ENCODE peak calls at places on chromosomes 1 and 21, in four cellular contexts. One of them, this sample, is unnamed.

GRCh38 chr21:40760811-40761210 is 86.1 kb downstream of the DSCAM start:
- DNase-seq in psoas muscle: no peak
- DNase-seq in cardiac muscle cell: no peak
- DNase-seq in GM23338: no peak
- DNase-seq in this sample: no peak

GRCh38 chr1:24203404-24203803 is 16.3 kb upstream of the IFNLR1 start:
- DNase-seq in psoas muscle: no peak
- DNase-seq in cardiac muscle cell: no peak
- DNase-seq in GM23338: no peak
- DNase-seq in this sample: no peak

GRCh38 chr1:63155437-63155836 is 166.9 kb upstream of the FOXD3 start:
- DNase-seq in psoas muscle: no peak
- DNase-seq in cardiac muscle cell: no peak
- DNase-seq in GM23338: no peak
- DNase-seq in this sample: no peak

GRCh38 chr1:21308847-21309652 is 18.8 kb upstream of the ECE1 start:
- DNase-seq in psoas muscle: no peak
- DNase-seq in cardiac muscle cell: no peak
- DNase-seq in GM23338: no peak
- DNase-seq in this sample: peak; percentile 28

GRCh38 chr1:204212715-204213114 is 1.1 kb downstream of the GOLT1A start:
- DNase-seq in psoas muscle: no peak
- DNase-seq in cardiac muscle cell: no peak
- DNase-seq in GM23338: no peak
- DNase-seq in this sample: no peak

GRCh38 chr1:93907718-93908117 is 1.5 kb downstream of the GCLM start:
- DNase-seq in psoas muscle: no peak
- DNase-seq in cardiac muscle cell: no peak
- DNase-seq in GM23338: no peak
- DNase-seq in this sample: no peak

GRCh38 chr1:41613646-41614592 is 129.4 kb upstream of the EDN2 start:
- DNase-seq in psoas muscle: no peak
- DNase-seq in cardiac muscle cell: no peak
- DNase-seq in GM23338: no peak
- DNase-seq in this sample: peak; percentile 26

GRCh38 chr1:98210064-98210463 is 289.2 kb upstream of the DPYD start:
- DNase-seq in psoas muscle: no peak
- DNase-seq in cardiac muscle cell: peak; percentile 10
- DNase-seq in GM23338: peak; percentile 35
- DNase-seq in this sample: no peak

GRCh38 chr1:54153548-54154439 is 994 bp upstream of the CDCP2 start:
- DNase-seq in psoas muscle: peak; percentile 88
- DNase-seq in cardiac muscle cell: no peak
- DNase-seq in GM23338: peak; percentile 64
- DNase-seq in this sample: peak; percentile 59

GRCh38 chr1:12056331-12056841 is 6.7 kb upstream of the TNFRSF8 start:
- DNase-seq in psoas muscle: no peak
- DNase-seq in cardiac muscle cell: no peak
- DNase-seq in GM23338: no peak
- DNase-seq in this sample: no peak

GRCh38 chr21:42439284-42440186 is 35.8 kb downstream of the UBASH3A start:
- DNase-seq in psoas muscle: no peak
- DNase-seq in cardiac muscle cell: no peak
- DNase-seq in GM23338: no peak
- DNase-seq in this sample: no peak

GRCh38 chr1:153578936-153579335 is 13.3 kb upstream of the S100A2 start:
- DNase-seq in psoas muscle: no peak
- DNase-seq in cardiac muscle cell: no peak
- DNase-seq in GM23338: no peak
- DNase-seq in this sample: no peak

GRCh38 chr1:33971018-33971710 is 107.3 kb downstream of the HMGB4 start:
- DNase-seq in psoas muscle: no peak
- DNase-seq in cardiac muscle cell: no peak
- DNase-seq in GM23338: peak; percentile 13
- DNase-seq in this sample: no peak

GRCh38 chr1:212288614-212289013 is 3.4 kb downstream of the PPP2R5A start:
- DNase-seq in psoas muscle: no peak
- DNase-seq in cardiac muscle cell: no peak
- DNase-seq in GM23338: no peak
- DNase-seq in this sample: no peak

GRCh38 chr21:25717491-25718139 is 17.1 kb downstream of the ATP5PF start:
- DNase-seq in psoas muscle: no peak
- DNase-seq in cardiac muscle cell: peak; percentile 24
- DNase-seq in GM23338: peak; percentile 39
- DNase-seq in this sample: no peak

GRCh38 chr1:238832106-238832505 is 554.3 kb upstream of the CHRM3 start:
- DNase-seq in psoas muscle: no peak
- DNase-seq in cardiac muscle cell: no peak
- DNase-seq in GM23338: peak; percentile 61
- DNase-seq in this sample: no peak

GRCh38 chr21:44942566-44942965 is 2.7 kb downstream of the SLX9 start:
- DNase-seq in psoas muscle: no peak
- DNase-seq in cardiac muscle cell: no peak
- DNase-seq in GM23338: no peak
- DNase-seq in this sample: no peak

GRCh38 chr1:6986281-6986680 is 201.0 kb downstream of the CAMTA1 start:
- DNase-seq in psoas muscle: no peak
- DNase-seq in cardiac muscle cell: no peak
- DNase-seq in GM23338: no peak
- DNase-seq in this sample: no peak

GRCh38 chr1:228176024-228176395 is 10.4 kb downstream of the IBA57 start:
- DNase-seq in psoas muscle: no peak
- DNase-seq in cardiac muscle cell: no peak
- DNase-seq in GM23338: no peak
- DNase-seq in this sample: no peak

GRCh38 chr1:241749041-241749798 is 97.1 kb downstream of the WDR64 start:
- DNase-seq in psoas muscle: no peak
- DNase-seq in cardiac muscle cell: no peak
- DNase-seq in GM23338: no peak
- DNase-seq in this sample: no peak

GRCh38 chr1:69128204-69128603 is 439.5 kb upstream of the LRRC7 start:
- DNase-seq in psoas muscle: no peak
- DNase-seq in cardiac muscle cell: peak; percentile 58
- DNase-seq in GM23338: no peak
- DNase-seq in this sample: no peak

GRCh38 chr1:172745014-172745413 is 86.1 kb downstream of the FASLG start:
- DNase-seq in psoas muscle: no peak
- DNase-seq in cardiac muscle cell: peak; percentile 62
- DNase-seq in GM23338: peak; percentile 77
- DNase-seq in this sample: peak; percentile 26

GRCh38 chr1:17645512-17645911 is 106.0 kb downstream of the ARHGEF10L start:
- DNase-seq in psoas muscle: no peak
- DNase-seq in cardiac muscle cell: no peak
- DNase-seq in GM23338: no peak
- DNase-seq in this sample: no peak

GRCh38 chr1:58076258-58076657 is 470.3 kb downstream of the OMA1 start:
- DNase-seq in psoas muscle: no peak
- DNase-seq in cardiac muscle cell: no peak
- DNase-seq in GM23338: no peak
- DNase-seq in this sample: no peak

GRCh38 chr1:2602311-2602835 is 15.8 kb downstream of the PRXL2B start:
- DNase-seq in psoas muscle: no peak
- DNase-seq in cardiac muscle cell: no peak
- DNase-seq in GM23338: no peak
- DNase-seq in this sample: no peak

GRCh38 chr1:161160763-161161162 is 1.5 kb downstream of the USP21 start:
- DNase-seq in psoas muscle: peak; percentile 42
- DNase-seq in cardiac muscle cell: no peak
- DNase-seq in GM23338: no peak
- DNase-seq in this sample: no peak

GRCh38 chr1:85148524-85149250 is 52.1 kb downstream of the SYDE2 start:
- DNase-seq in psoas muscle: no peak
- DNase-seq in cardiac muscle cell: peak; percentile 20
- DNase-seq in GM23338: no peak
- DNase-seq in this sample: no peak

GRCh38 chr1:161905269-161905884 is 118.3 kb downstream of the OLFML2B start:
- DNase-seq in psoas muscle: no peak
- DNase-seq in cardiac muscle cell: peak; percentile 32
- DNase-seq in GM23338: peak; percentile 80
- DNase-seq in this sample: peak; percentile 33

GRCh38 chr1:119703666-119704450 is 7.9 kb upstream of the PHGDH start:
- DNase-seq in psoas muscle: no peak
- DNase-seq in cardiac muscle cell: no peak
- DNase-seq in GM23338: no peak
- DNase-seq in this sample: no peak

GRCh38 chr21:42495765-42496119 is 282 bp downstream of the RSPH1 start:
- DNase-seq in psoas muscle: no peak
- DNase-seq in cardiac muscle cell: no peak
- DNase-seq in GM23338: peak; percentile 49
- DNase-seq in this sample: peak; percentile 56

GRCh38 chr1:173020138-173020742 is 30.5 kb downstream of the TNFSF18 start:
- DNase-seq in psoas muscle: no peak
- DNase-seq in cardiac muscle cell: no peak
- DNase-seq in GM23338: no peak
- DNase-seq in this sample: no peak

GRCh38 chr1:14567056-14567455 is 31.4 kb upstream of the KAZN start:
- DNase-seq in psoas muscle: no peak
- DNase-seq in cardiac muscle cell: peak; percentile 8
- DNase-seq in GM23338: peak; percentile 69
- DNase-seq in this sample: peak; percentile 35

GRCh38 chr21:28067015-28067414 is 925.7 kb downstream of the LTN1 start:
- DNase-seq in psoas muscle: no peak
- DNase-seq in cardiac muscle cell: no peak
- DNase-seq in GM23338: no peak
- DNase-seq in this sample: no peak

GRCh38 chr21:28325618-28326017 is 667.1 kb downstream of the LTN1 start:
- DNase-seq in psoas muscle: no peak
- DNase-seq in cardiac muscle cell: no peak
- DNase-seq in GM23338: peak; percentile 45
- DNase-seq in this sample: no peak

GRCh38 chr1:161978011-161978790 is 45.5 kb downstream of the OLFML2B start:
- DNase-seq in psoas muscle: no peak
- DNase-seq in cardiac muscle cell: no peak
- DNase-seq in GM23338: peak; percentile 36
- DNase-seq in this sample: no peak

GRCh38 chr1:180540697-180541594 is 17.8 kb upstream of the OVAAL start:
- DNase-seq in psoas muscle: no peak
- DNase-seq in cardiac muscle cell: no peak
- DNase-seq in GM23338: no peak
- DNase-seq in this sample: no peak

GRCh38 chr1:33152685-33153432 is 29.0 kb downstream of the TRIM62 start:
- DNase-seq in psoas muscle: peak; percentile 92
- DNase-seq in cardiac muscle cell: no peak
- DNase-seq in GM23338: peak; percentile 90
- DNase-seq in this sample: peak; percentile 75

GRCh38 chr1:205633421-205633976 is 1.7 kb upstream of the ELK4 start:
- DNase-seq in psoas muscle: no peak
- DNase-seq in cardiac muscle cell: no peak
- DNase-seq in GM23338: no peak
- DNase-seq in this sample: no peak

GRCh38 chr21:32756096-32756495 is 15.5 kb downstream of the PAXBP1 start:
- DNase-seq in psoas muscle: no peak
- DNase-seq in cardiac muscle cell: no peak
- DNase-seq in GM23338: no peak
- DNase-seq in this sample: no peak

GRCh38 chr1:116772648-116773045 is 18.4 kb downstream of the CD2 start:
- DNase-seq in psoas muscle: no peak
- DNase-seq in cardiac muscle cell: no peak
- DNase-seq in GM23338: no peak
- DNase-seq in this sample: no peak
- H3K4me3 ChIP-seq in psoas muscle: no peak overlapping the region
- H3K4me3 ChIP-seq in cardiac muscle cell: no peak overlapping the region
- H3K4me3 ChIP-seq in GM23338: no peak overlapping the region
- H3K4me3 ChIP-seq in this sample: no peak overlapping the region

GRCh38 chr21:35002879-35003722 is 46.0 kb downstream of the RUNX1 start:
- DNase-seq in psoas muscle: no peak
- DNase-seq in cardiac muscle cell: no peak
- DNase-seq in GM23338: no peak
- DNase-seq in this sample: no peak
- H3K27ac ChIP-seq in psoas muscle: no peak overlapping the region
- H3K27ac ChIP-seq in cardiac muscle cell: no peak overlapping the region
- H3K27ac ChIP-seq in GM23338: no peak overlapping the region
- H3K27ac ChIP-seq in this sample: no peak overlapping the region

DNA sequence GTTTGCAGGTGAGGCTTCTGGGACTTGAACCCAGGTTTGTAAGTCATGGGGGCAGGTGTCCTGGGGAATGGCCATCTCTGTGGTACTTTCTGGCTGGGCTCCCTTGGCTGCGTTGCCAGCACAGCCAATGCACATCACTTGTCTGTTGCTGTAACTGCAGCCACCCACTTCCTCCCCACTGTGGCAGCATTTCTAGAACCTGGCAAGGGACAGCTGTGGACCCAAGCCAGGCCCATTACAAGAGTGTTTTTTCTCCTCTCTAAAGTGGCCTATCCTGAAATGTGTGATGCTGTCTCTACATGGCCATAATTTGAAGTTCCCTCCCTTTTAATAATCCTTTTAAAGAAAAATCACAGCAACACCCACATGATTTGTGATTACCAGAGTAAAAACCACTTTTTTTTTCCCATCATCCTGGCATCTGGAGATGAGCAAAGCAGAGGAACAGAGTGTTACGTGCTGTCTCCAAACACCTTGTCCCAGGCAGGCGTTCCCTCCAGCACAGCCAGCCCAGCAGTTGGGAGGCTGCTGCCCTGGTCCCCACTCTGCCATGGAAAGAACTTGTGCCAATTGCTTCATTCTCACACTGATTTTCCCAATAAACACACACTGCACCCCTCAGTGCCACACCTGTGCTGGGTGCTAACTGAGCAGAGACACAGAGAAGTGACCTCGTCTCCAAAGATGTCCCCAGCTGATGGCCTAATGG is 360.6 kb upstream of the USP24 start:
- DNase-seq in psoas muscle: no peak
- DNase-seq in cardiac muscle cell: no peak
- DNase-seq in GM23338: no peak
- DNase-seq in this sample: no peak
- TF ChIP-seq CTCF in psoas muscle: no peak
- TF ChIP-seq CTCF in cardiac muscle cell: no peak
- TF ChIP-seq CTCF in GM23338: no peak
- TF ChIP-seq CTCF in this sample: no peak

GRCh38 chr1:155208656-155209372 is at the start of gene MTX1:
- DNase-seq in psoas muscle: peak; percentile 94
- DNase-seq in cardiac muscle cell: peak; percentile 93
- DNase-seq in GM23338: peak; percentile 96
- DNase-seq in this sample: peak; percentile 99

GRCh38 chr1:155207578-155208405 is at the start of gene THBS3:
- DNase-seq in psoas muscle: peak; percentile 76
- DNase-seq in cardiac muscle cell: no peak
- DNase-seq in GM23338: peak; percentile 61
- DNase-seq in this sample: peak; percentile 91

GRCh38 chr1:155205969-155206593 is 1.6 kb downstream of the THBS3 start:
- DNase-seq in psoas muscle: peak; percentile 17
- DNase-seq in cardiac muscle cell: no peak
- DNase-seq in GM23338: no peak
- DNase-seq in this sample: no peak

GRCh38 chr1:155208406-155208655 is 164 bp upstream of the MTX1 start:
- DNase-seq in psoas muscle: no peak
- DNase-seq in cardiac muscle cell: no peak
- DNase-seq in GM23338: no peak
- DNase-seq in this sample: no peak

GRCh38 chr1:155206891-155207577 is 663 bp downstream of the THBS3 start:
- DNase-seq in psoas muscle: peak; percentile 90
- DNase-seq in cardiac muscle cell: peak; percentile 79
- DNase-seq in GM23338: peak; percentile 92
- DNase-seq in this sample: peak; percentile 99
- H3K4me3 ChIP-seq in psoas muscle: peak overlapping the region; percentile 100
- H3K4me3 ChIP-seq in cardiac muscle cell: no peak overlapping the region
- H3K4me3 ChIP-seq in GM23338: peak overlapping the region; percentile 99
- H3K4me3 ChIP-seq in this sample: peak overlapping the region; percentile 97

This sample was measured in WERI-Rb-1.